ENCODE peak calls at places on chromosome X, in ten cellular contexts. Y, E, K, D, C, S, X, I, N and O are unnamed samples. For H3K4me1, the result is how much of the 10 kb centered on the place peaks cover.

GRCh38 chrX:40084471-40084870 is 13.3 kb downstream of the BCOR start:
- DNase-seq in I (no peak), C (peak), Y (no peak), X (no peak), E (no peak), N (no peak), S (no peak), K (no peak), D (no peak), O (no peak)

GRCh38 chrX:96004386-96004785 is 680.3 kb upstream of the DIAPH2 start:
- DNase-seq in D (no peak), I (no peak), C (no peak), S (peak), Y (no peak), E (no peak), K (peak), N (no peak), X (peak), O (no peak)

GRCh38 chrX:97844943-97845342 is 961.2 kb downstream of the RPA4 start:
- DNase-seq in E (no peak), K (no peak), Y (no peak), N (peak), X (no peak), S (no peak), I (no peak), D (no peak), C (peak), O (no peak)

GRCh38 chrX:104195489-104196084 is 29.3 kb downstream of the FAM199X start:
- DNase-seq in N (peak), C (no peak), Y (peak), E (peak), I (peak), X (peak), K (peak), D (peak), S (peak), O (no peak)

GRCh38 chrX:68428431-68428830 is 4.9 kb downstream of the OPHN1 start:
- DNase-seq in C (no peak), X (peak), Y (peak), D (no peak), E (no peak), K (peak), N (no peak), I (no peak), S (peak), O (no peak)

GRCh38 chrX:115898382-115899001 is 272.1 kb upstream of the AGTR2 start:
- DNase-seq in D (no peak), X (peak), I (peak), Y (no peak), C (peak), S (no peak), E (peak), K (peak), N (peak), O (peak)

GRCh38 chrX:69137371-69137881 is 27.8 kb downstream of the PJA1 start:
- DNase-seq in S (peak), N (no peak), I (peak), E (no peak), Y (peak), C (peak), D (no peak), X (peak), K (no peak), O (peak)

GRCh38 chrX:127726227-127726626 is 326.0 kb downstream of the ACTRT1 start:
- DNase-seq in S (no peak), Y (no peak), N (no peak), D (no peak), I (no peak), X (no peak), C (no peak), E (no peak), K (no peak), O (no peak)

GRCh38 chrX:20260885-20261284 is 5.8 kb downstream of the RPS6KA3 start:
- DNase-seq in C (no peak), K (no peak), Y (no peak), S (no peak), I (no peak), N (no peak), E (no peak), X (no peak), D (no peak), O (no peak)

GRCh38 chrX:36407886-36408285 is 488.4 kb downstream of the CFAP47 start:
- DNase-seq in K (no peak), N (no peak), Y (no peak), D (no peak), S (no peak), I (no peak), X (no peak), E (no peak), C (no peak), O (no peak)

GRCh38 chrX:107701493-107702121 is 73.3 kb downstream of the PRPS1 start:
- DNase-seq in K (no peak), C (no peak), Y (no peak), D (no peak), N (no peak), S (no peak), I (no peak), E (no peak), X (no peak), O (no peak)

GRCh38 chrX:9510980-9511379 is 46.1 kb downstream of the TBL1X start:
- DNase-seq in X (no peak), E (no peak), K (no peak), N (no peak), Y (no peak), D (no peak), C (no peak), I (no peak), S (no peak), O (no peak)

GRCh38 chrX:155957843-155958242 is 39.7 kb upstream of the IL9R start:
- DNase-seq in C (no peak), D (no peak), N (no peak), S (no peak), I (no peak), Y (no peak), E (no peak), X (no peak), K (no peak), O (no peak)

GRCh38 chrX:155956649-155957048 is 40.8 kb upstream of the IL9R start:
- DNase-seq in E (no peak), I (no peak), C (no peak), D (no peak), S (no peak), K (no peak), X (no peak), N (no peak), Y (no peak), O (no peak)

GRCh38 chrX:155953055-155953454 is 44.4 kb upstream of the IL9R start:
- DNase-seq in N (no peak), Y (no peak), D (no peak), E (no peak), K (no peak), C (no peak), X (no peak), I (no peak), S (no peak), O (no peak)

GRCh38 chrX:155956099-155956498 is 41.4 kb upstream of the IL9R start:
- DNase-seq in N (no peak), E (no peak), K (no peak), D (no peak), C (no peak), X (no peak), S (no peak), I (no peak), Y (no peak), O (no peak)

GRCh38 chrX:155954793-155955192 is 42.7 kb upstream of the IL9R start:
- DNase-seq in S (no peak), X (no peak), I (no peak), N (no peak), C (no peak), Y (no peak), D (no peak), K (no peak), E (no peak), O (no peak)
- H3K4me1 ChIP-seq in S (under half), X (under half), I (under half), N (under half), C (under half), Y (under half), D (under half), K (under half), E (under half), O (under half)

DNA sequence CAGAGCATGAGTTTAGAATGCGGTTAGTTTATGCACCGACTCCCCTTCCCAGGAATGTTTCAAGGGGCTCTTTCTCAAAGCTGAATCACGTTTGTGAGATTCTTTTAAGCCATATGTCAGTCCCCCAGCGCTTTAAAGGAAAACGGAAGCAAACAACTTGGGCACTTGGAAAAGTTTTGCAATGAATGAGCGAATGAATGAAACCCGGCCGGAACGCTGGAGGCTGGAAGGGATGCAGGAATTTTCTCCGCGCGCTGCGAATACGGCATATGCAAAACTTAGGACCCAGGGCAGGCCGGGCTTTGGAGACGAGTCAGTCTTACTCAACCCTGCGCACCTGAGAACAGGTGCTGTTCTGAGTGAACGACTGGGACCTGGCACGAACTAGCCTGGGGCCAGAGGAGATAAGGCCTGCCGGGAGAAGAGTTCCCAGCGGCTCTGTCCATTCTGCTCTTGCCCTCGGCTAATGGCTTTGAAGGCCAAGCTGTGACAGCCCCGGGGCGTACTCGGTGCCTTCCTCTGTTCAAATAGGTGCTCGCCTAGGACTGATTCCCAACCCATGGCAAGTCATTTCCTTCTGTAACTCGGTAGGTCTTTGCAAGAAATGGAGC is 763 bp upstream of the NRK start:
- DNase-seq in D (no peak), X (peak), K (peak), Y (no peak), N (peak), I (peak), C (peak), E (no peak), S (peak), O (peak)
- H3K9ac ChIP-seq in D (no peak), X (no peak), K (peak), Y (no peak), N (no peak), I (no peak), C (no peak), E (no peak), S (no peak), O (peak)

DNA sequence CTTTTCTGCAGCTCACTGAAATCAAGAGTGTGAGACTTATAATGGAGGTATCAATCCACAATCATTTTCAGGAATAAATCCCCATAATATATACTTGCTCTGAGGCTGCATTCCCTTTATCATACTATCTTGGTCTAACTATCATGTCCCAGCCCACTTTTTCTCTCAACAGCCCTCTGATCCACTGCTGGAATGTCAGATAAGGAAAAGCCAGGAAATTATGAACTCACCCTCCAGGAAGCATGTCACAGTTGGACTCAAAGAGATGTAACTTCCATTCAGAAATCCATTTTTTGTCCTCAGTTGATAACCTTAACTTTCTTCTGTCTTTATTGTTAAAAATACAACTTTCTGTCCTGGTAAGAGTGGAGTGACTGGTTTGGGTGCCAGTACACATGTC is 144.9 kb downstream of the PCDH19 start:
- DNase-seq in C (no peak), S (no peak), X (no peak), E (no peak), D (no peak), Y (no peak), K (no peak), N (no peak), I (no peak), O (no peak)
- H3K4me1 ChIP-seq in C (under half), S (under half), X (under half), E (under half), D (under half), Y (under half), K (under half), N (under half), I (under half), O (under half)

DNA sequence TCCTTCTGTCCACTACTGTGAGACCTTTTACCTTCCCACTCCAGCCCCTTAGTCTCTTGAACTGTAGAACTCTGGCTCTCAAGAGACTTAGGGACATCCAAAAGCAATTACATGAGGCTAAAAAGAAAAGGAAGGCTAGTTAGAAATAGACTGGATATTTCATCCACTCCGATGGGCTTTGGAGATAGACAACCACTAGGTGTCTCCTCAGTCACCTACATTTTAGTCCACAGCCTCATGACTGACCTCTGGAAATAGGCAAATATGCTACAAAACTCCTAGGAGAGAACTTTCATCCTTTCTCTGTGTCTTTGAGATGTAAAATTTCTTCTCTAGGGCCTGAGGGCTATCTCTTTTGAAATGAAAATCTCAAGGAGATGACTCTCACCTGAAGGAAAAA is 45.1 kb upstream of the LAMP2 start:
- DNase-seq in N (peak), Y (peak), I (peak), D (no peak), X (peak), S (peak), C (no peak), K (peak), E (no peak), O (peak)
- H3K9ac ChIP-seq in N (no peak), Y (no peak), I (no peak), D (no peak), X (no peak), S (no peak), C (no peak), K (no peak), E (no peak), O (no peak)

DNA sequence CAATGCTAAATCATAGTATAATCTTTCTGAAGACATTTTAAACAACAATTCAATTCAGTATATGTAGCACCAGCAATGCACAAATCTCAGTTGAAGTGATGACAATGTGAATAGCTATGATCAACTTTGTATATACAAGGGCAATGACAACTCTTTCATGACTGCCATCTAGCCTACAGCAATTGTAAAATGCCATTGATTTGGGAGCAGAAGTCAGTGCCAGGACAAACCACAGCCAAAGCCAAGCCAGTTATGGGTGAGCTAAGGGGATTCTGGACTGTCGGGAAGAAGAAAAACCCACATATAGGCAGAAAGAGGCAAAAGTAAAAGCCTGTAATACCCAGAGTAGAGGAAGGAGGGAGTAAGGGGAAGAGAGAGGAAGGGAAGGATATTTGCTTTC is 238.6 kb downstream of the MID1IP1 start:
- DNase-seq in E (no peak), S (no peak), D (no peak), C (no peak), K (no peak), N (no peak), Y (no peak), I (no peak), X (no peak), O (no peak)
- H3K4me1 ChIP-seq in E (under half), S (under half), D (under half), C (under half), K (under half), N (under half), Y (under half), I (under half), X (under half), O (under half)

GRCh38 chrX:13687203-13687602 is 1.7 kb upstream of the RAB9A start:
- DNase-seq in I (no peak), K (no peak), S (no peak), Y (no peak), E (no peak), D (no peak), N (no peak), X (no peak), C (no peak), O (no peak)

GRCh38 chrX:13690836-13691235 is 1.9 kb downstream of the RAB9A start:
- DNase-seq in Y (peak), C (no peak), E (no peak), N (no peak), S (no peak), D (no peak), I (no peak), K (peak), X (no peak), O (no peak)

GRCh38 chrX:13689519-13690211 is 737 bp downstream of the RAB9A start:
- DNase-seq in C (no peak), S (peak), Y (peak), N (no peak), K (peak), D (no peak), E (no peak), X (peak), I (peak), O (no peak)

GRCh38 chrX:13688772-13689518 is at the start of gene RAB9A:
- DNase-seq in Y (peak), N (peak), S (peak), C (peak), X (peak), E (peak), D (peak), I (peak), K (peak), O (peak)

DNA sequence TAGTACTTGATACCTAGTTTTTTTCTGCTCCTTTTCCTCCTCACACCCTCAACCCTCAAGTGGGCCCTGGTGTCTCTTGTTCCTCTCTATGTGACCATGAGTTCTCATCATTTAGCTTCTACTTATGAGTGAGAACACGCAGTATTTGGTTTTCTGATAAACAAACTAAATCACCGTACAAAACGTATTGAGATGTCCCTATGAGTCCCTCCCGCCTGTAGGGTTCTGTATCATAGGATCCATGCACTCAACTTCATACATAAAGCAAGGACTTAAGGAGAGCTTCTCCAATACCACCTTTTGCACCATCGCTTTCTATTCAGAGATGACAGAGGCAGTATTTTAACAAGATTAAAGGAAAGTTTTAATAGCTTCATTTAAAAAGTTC is 550 bp upstream of the RAB9A start:
- DNase-seq in N (peak), D (no peak), X (no peak), E (no peak), Y (no peak), C (no peak), K (peak), I (no peak), S (no peak), O (no peak)
- H3K9ac ChIP-seq in N (peak), D (no peak), X (no peak), E (peak), Y (peak), C (peak), K (peak), I (no peak), S (no peak), O (no peak)

DNA sequence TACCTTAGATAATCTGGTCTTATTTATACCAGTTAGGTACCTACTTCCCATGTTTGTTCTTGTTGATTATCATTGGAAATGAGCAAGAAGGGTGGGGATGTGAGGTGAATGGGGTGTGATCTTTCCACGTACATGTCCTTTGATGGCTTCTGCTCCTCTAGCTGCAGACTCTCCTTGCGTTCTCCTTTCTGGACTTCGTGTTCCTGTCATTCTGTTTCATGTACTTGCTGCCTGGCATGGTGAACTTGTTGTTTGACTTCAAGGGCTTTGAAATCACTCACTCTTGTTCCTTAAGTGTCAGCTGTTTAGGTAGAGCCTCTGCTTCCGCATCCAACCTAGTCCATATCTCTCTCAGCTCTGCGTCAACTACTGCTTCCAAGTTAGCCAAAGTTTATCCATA is 42.7 kb downstream of the FHL1 start:
- DNase-seq in I (no peak), S (no peak), N (no peak), X (no peak), K (no peak), D (no peak), E (no peak), C (no peak), Y (no peak), O (no peak)
- H3K4me1 ChIP-seq in I (under half), S (under half), N (under half), X (under half), K (under half), D (under half), E (under half), C (under half), Y (under half), O (under half)

GRCh38 chrX:134548844-134549205 is 88.9 kb downstream of the HPRT1 start:
- DNase-seq in D (no peak), X (no peak), C (no peak), S (no peak), I (no peak), Y (no peak), K (no peak), N (peak), E (no peak), O (no peak)

GRCh38 chrX:134545524-134545923 is 85.6 kb downstream of the HPRT1 start:
- DNase-seq in N (no peak), E (no peak), C (peak), I (no peak), X (no peak), K (no peak), Y (no peak), S (no peak), D (no peak), O (no peak)

GRCh38 chrX:134547047-134547679 is 87.2 kb downstream of the HPRT1 start:
- DNase-seq in S (peak), K (no peak), Y (peak), N (no peak), E (no peak), D (no peak), X (peak), I (no peak), C (no peak), O (no peak)

GRCh38 chrX:134546187-134546586 is 86.2 kb downstream of the HPRT1 start:
- DNase-seq in Y (no peak), C (peak), I (no peak), K (no peak), D (no peak), N (no peak), S (no peak), X (no peak), E (no peak), O (no peak)

GRCh38 chrX:134548257-134548732 is 88.3 kb downstream of the HPRT1 start:
- DNase-seq in N (peak), K (peak), Y (peak), C (no peak), I (peak), X (no peak), S (no peak), E (no peak), D (no peak), O (no peak)
- H3K9ac ChIP-seq in N (peak), K (peak), Y (peak), C (peak), I (no peak), X (peak), S (peak), E (no peak), D (no peak), O (no peak)

GRCh38 chrX:15908891-15909290 is 54.3 kb upstream of the AP1S2 start:
- DNase-seq in S (no peak), I (peak), Y (no peak), E (no peak), N (no peak), C (no peak), D (no peak), K (no peak), X (no peak), O (no peak)
- H3K4me1 ChIP-seq in S (under half), I (under half), Y (under half), E (under half), N (under half), C (under half), D (under half), K (under half), X (under half), O (under half)

GRCh38 chrX:149881081-149881711 is at the start of gene MAGEA8:
- DNase-seq in N (peak), K (no peak), S (no peak), E (no peak), Y (no peak), X (no peak), I (peak), D (no peak), C (peak), O (peak)
- H3K9ac ChIP-seq in N (no peak), K (no peak), S (no peak), E (no peak), Y (no peak), X (no peak), I (no peak), D (no peak), C (no peak), O (no peak)